ENCODE peak calls at places on chromosomes 11 and 22, in six cellular contexts. E is T-cell; O is effector memory CD4-positive, alpha-beta T cell; X is WTC11; B is stimulated activated CD4-positive, alpha-beta T cell treated with anti-CD3 and anti-CD28 coated beads, Interleukin-12 subunit alpha, Interleukin-12 subunit beta, amount 100 ng/mL, for 48 hours; G is HEK293T. N is an unnamed sample.

GRCh38 chr11:67640021-67640757 is 626 bp upstream of the TBX10 start:
- DNase-seq in E (no peak), O (no peak), X (peak), B (peak), G (peak), N (peak)

GRCh38 chr11:65479184-65480145 is 19.4 kb upstream of the MALAT1 start:
- DNase-seq in E (no peak), O (no peak), X (peak), B (no peak), G (no peak), N (peak)

GRCh38 chr22:48786679-48786996 is 1041.0 kb downstream of the BRD1 start:
- DNase-seq in E (no peak), O (no peak), X (no peak), B (no peak), G (no peak), N (no peak)

GRCh38 chr11:104661481-104661880 is 236.8 kb downstream of the CASP12 start:
- DNase-seq in E (no peak), O (no peak), X (no peak), B (no peak), G (no peak), N (no peak)

GRCh38 chr11:126772267-126772666 is 228.3 kb downstream of the KIRREL3 start:
- DNase-seq in E (no peak), O (no peak), X (no peak), B (no peak), G (no peak), N (no peak)

GRCh38 chr11:73323464-73323863 is 15.4 kb downstream of the ARHGEF17 start:
- DNase-seq in E (no peak), O (no peak), X (peak), B (no peak), G (peak), N (no peak)

GRCh38 chr22:31637375-31637937 is 24.6 kb downstream of the PISD start:
- DNase-seq in E (no peak), O (no peak), X (no peak), B (no peak), G (no peak), N (peak)

GRCh38 chr22:47022075-47022473 is 259.6 kb downstream of the TBC1D22A start:
- DNase-seq in E (no peak), O (no peak), X (no peak), B (no peak), G (no peak), N (no peak)

GRCh38 chr11:45322891-45323597 is 36.9 kb upstream of the SYT13 start:
- DNase-seq in E (no peak), O (no peak), X (no peak), B (no peak), G (no peak), N (no peak)

N was measured in OCI-M1.